ENCODE peak calls at places on chromosomes 1 and 21, in six cellular contexts. One of them, this sample, is unnamed.

GRCh38 chr1:101738475-101738874 is 258.3 kb downstream of the OLFM3 start:
- DNase-seq in GM12891: no peak
- DNase-seq in GM12878: no peak
- DNase-seq in HepG2: no peak
- DNase-seq in K562: no peak
- DNase-seq in H1: no peak
- DNase-seq in this sample: no peak

GRCh38 chr1:66237722-66238479 is 296.1 kb upstream of the SGIP1 start:
- DNase-seq in GM12891: no peak
- DNase-seq in GM12878: no peak
- DNase-seq in HepG2: no peak
- DNase-seq in K562: no peak
- DNase-seq in H1: no peak
- DNase-seq in this sample: no peak

GRCh38 chr1:203913045-203913444 is 51.6 kb downstream of the SNRPE start:
- DNase-seq in GM12891: no peak
- DNase-seq in GM12878: no peak
- DNase-seq in HepG2: no peak
- DNase-seq in K562: no peak
- DNase-seq in H1: no peak
- DNase-seq in this sample: no peak

GRCh38 chr1:52002038-52002917 is 11.8 kb upstream of the RAB3B start:
- DNase-seq in GM12891: peak
- DNase-seq in GM12878: peak
- DNase-seq in HepG2: peak
- DNase-seq in K562: peak
- DNase-seq in H1: peak
- DNase-seq in this sample: peak

GRCh38 chr1:113930499-113931161 is 1.5 kb downstream of the HIPK1 start:
- DNase-seq in GM12891: no peak
- DNase-seq in GM12878: no peak
- DNase-seq in HepG2: peak
- DNase-seq in K562: peak
- DNase-seq in H1: no peak
- DNase-seq in this sample: peak

GRCh38 chr1:5370321-5370720 is 621.9 kb downstream of the NPHP4 start:
- DNase-seq in GM12891: no peak
- DNase-seq in GM12878: no peak
- DNase-seq in HepG2: no peak
- DNase-seq in K562: no peak
- DNase-seq in H1: no peak
- DNase-seq in this sample: no peak

GRCh38 chr1:152328801-152329391 is 3.9 kb upstream of the FLG start:
- DNase-seq in GM12891: no peak
- DNase-seq in GM12878: no peak
- DNase-seq in HepG2: no peak
- DNase-seq in K562: no peak
- DNase-seq in H1: no peak
- DNase-seq in this sample: no peak

GRCh38 chr1:3021233-3021671 is at the start of gene ACTRT2:
- DNase-seq in GM12891: no peak
- DNase-seq in GM12878: no peak
- DNase-seq in HepG2: no peak
- DNase-seq in K562: no peak
- DNase-seq in H1: no peak
- DNase-seq in this sample: no peak

GRCh38 chr1:72009756-72010441 is 272.4 kb downstream of the NEGR1 start:
- DNase-seq in GM12891: no peak
- DNase-seq in GM12878: no peak
- DNase-seq in HepG2: no peak
- DNase-seq in K562: no peak
- DNase-seq in H1: no peak
- DNase-seq in this sample: no peak

GRCh38 chr1:160432371-160432786 is 32.0 kb downstream of the VANGL2 start:
- DNase-seq in GM12891: no peak
- DNase-seq in GM12878: peak
- DNase-seq in HepG2: no peak
- DNase-seq in K562: no peak
- DNase-seq in H1: no peak
- DNase-seq in this sample: no peak

GRCh38 chr1:15620155-15620545 is 2.9 kb downstream of the DDI2 start:
- DNase-seq in GM12891: no peak
- DNase-seq in GM12878: no peak
- DNase-seq in HepG2: no peak
- DNase-seq in K562: peak
- DNase-seq in H1: no peak
- DNase-seq in this sample: no peak

GRCh38 chr21:41585199-41585994 is 77.4 kb upstream of the TMPRSS2 start:
- DNase-seq in GM12891: no peak
- DNase-seq in GM12878: no peak
- DNase-seq in HepG2: no peak
- DNase-seq in K562: no peak
- DNase-seq in H1: no peak
- DNase-seq in this sample: no peak

GRCh38 chr1:147527941-147528936 is 13.1 kb upstream of the BCL9 start:
- DNase-seq in GM12891: no peak
- DNase-seq in GM12878: no peak
- DNase-seq in HepG2: no peak
- DNase-seq in K562: no peak
- DNase-seq in H1: no peak
- DNase-seq in this sample: no peak

GRCh38 chr1:180070286-180070685 is 84.4 kb upstream of the QSOX1 start:
- DNase-seq in GM12891: no peak
- DNase-seq in GM12878: no peak
- DNase-seq in HepG2: no peak
- DNase-seq in K562: no peak
- DNase-seq in H1: no peak
- DNase-seq in this sample: no peak

GRCh38 chr1:83889707-83890106 is 109.2 kb downstream of the TTLL7 start:
- DNase-seq in GM12891: no peak
- DNase-seq in GM12878: no peak
- DNase-seq in HepG2: no peak
- DNase-seq in K562: no peak
- DNase-seq in H1: no peak
- DNase-seq in this sample: no peak

GRCh38 chr1:35595684-35596083 is 22.6 kb downstream of the TFAP2E start:
- DNase-seq in GM12891: no peak
- DNase-seq in GM12878: no peak
- DNase-seq in HepG2: no peak
- DNase-seq in K562: no peak
- DNase-seq in H1: no peak
- DNase-seq in this sample: no peak

GRCh38 chr1:22826630-22827580 is 116.3 kb downstream of the EPHB2 start:
- DNase-seq in GM12891: no peak
- DNase-seq in GM12878: no peak
- DNase-seq in HepG2: no peak
- DNase-seq in K562: no peak
- DNase-seq in H1: no peak
- DNase-seq in this sample: no peak

GRCh38 chr1:903721-904270 is 19.9 kb upstream of the SAMD11 start:
- DNase-seq in GM12891: no peak
- DNase-seq in GM12878: no peak
- DNase-seq in HepG2: no peak
- DNase-seq in K562: no peak
- DNase-seq in H1: peak
- DNase-seq in this sample: peak

GRCh38 chr1:203156280-203156679 is 19.3 kb downstream of the MYBPH start:
- DNase-seq in GM12891: no peak
- DNase-seq in GM12878: no peak
- DNase-seq in HepG2: no peak
- DNase-seq in K562: no peak
- DNase-seq in H1: no peak
- DNase-seq in this sample: no peak

GRCh38 chr1:212431656-212432055 is 1.1 kb upstream of the NENF start:
- DNase-seq in GM12891: no peak
- DNase-seq in GM12878: no peak
- DNase-seq in HepG2: no peak
- DNase-seq in K562: no peak
- DNase-seq in H1: no peak
- DNase-seq in this sample: no peak

GRCh38 chr1:19644761-19645543 is 841 bp downstream of the NBL1 start:
- DNase-seq in GM12891: peak
- DNase-seq in GM12878: no peak
- DNase-seq in HepG2: no peak
- DNase-seq in K562: no peak
- DNase-seq in H1: peak
- DNase-seq in this sample: peak
- TF ChIP-seq TAF1 in GM12891: no peak
- TF ChIP-seq TAF1 in GM12878: no peak
- TF ChIP-seq TAF1 in HepG2: no peak
- TF ChIP-seq TAF1 in K562: no peak
- TF ChIP-seq TAF1 in H1: peak
- TF ChIP-seq TAF1 in this sample: no peak

GRCh38 chr1:19646366-19646765 is 2.3 kb downstream of the NBL1 start:
- DNase-seq in GM12891: peak
- DNase-seq in GM12878: no peak
- DNase-seq in HepG2: no peak
- DNase-seq in K562: no peak
- DNase-seq in H1: no peak
- DNase-seq in this sample: no peak
- TF ChIP-seq POLR2A in GM12891: no peak
- TF ChIP-seq POLR2A in GM12878: no peak
- TF ChIP-seq POLR2A in HepG2: no peak
- TF ChIP-seq POLR2A in K562: no peak
- TF ChIP-seq POLR2A in H1: no peak
- TF ChIP-seq POLR2A in this sample: no peak

GRCh38 chr21:31397515-31397926 is 53.5 kb upstream of the TIAM1 start:
- DNase-seq in GM12891: no peak
- DNase-seq in GM12878: no peak
- DNase-seq in HepG2: no peak
- DNase-seq in K562: no peak
- DNase-seq in H1: no peak
- DNase-seq in this sample: no peak
- TF ChIP-seq TAF1 in GM12891: no peak
- TF ChIP-seq TAF1 in GM12878: no peak
- TF ChIP-seq TAF1 in HepG2: no peak
- TF ChIP-seq TAF1 in K562: no peak
- TF ChIP-seq TAF1 in H1: no peak
- TF ChIP-seq TAF1 in this sample: no peak

GRCh38 chr1:89724369-89725015 is 91.6 kb downstream of the LRRC8C start:
- DNase-seq in GM12891: no peak
- DNase-seq in GM12878: peak
- DNase-seq in HepG2: no peak
- DNase-seq in K562: peak
- DNase-seq in H1: no peak
- DNase-seq in this sample: no peak
- TF ChIP-seq POLR2A in GM12891: no peak
- TF ChIP-seq POLR2A in GM12878: no peak
- TF ChIP-seq POLR2A in HepG2: no peak
- TF ChIP-seq POLR2A in K562: no peak
- TF ChIP-seq POLR2A in H1: no peak
- TF ChIP-seq POLR2A in this sample: no peak

GRCh38 chr1:38037481-38037939 is 9.1 kb downstream of the POU3F1 start:
- DNase-seq in GM12891: no peak
- DNase-seq in GM12878: no peak
- DNase-seq in HepG2: no peak
- DNase-seq in K562: peak
- DNase-seq in H1: no peak
- DNase-seq in this sample: no peak
- TF ChIP-seq TAF1 in GM12891: no peak
- TF ChIP-seq TAF1 in GM12878: no peak
- TF ChIP-seq TAF1 in HepG2: no peak
- TF ChIP-seq TAF1 in K562: no peak
- TF ChIP-seq TAF1 in H1: no peak
- TF ChIP-seq TAF1 in this sample: no peak

GRCh38 chr1:61741682-61742619 is at the start of gene PATJ:
- DNase-seq in GM12891: peak
- DNase-seq in GM12878: no peak
- DNase-seq in HepG2: peak
- DNase-seq in K562: no peak
- DNase-seq in H1: peak
- DNase-seq in this sample: peak
- TF ChIP-seq POLR2A in GM12891: no peak
- TF ChIP-seq POLR2A in GM12878: peak
- TF ChIP-seq POLR2A in HepG2: no peak
- TF ChIP-seq POLR2A in K562: no peak
- TF ChIP-seq POLR2A in H1: peak
- TF ChIP-seq POLR2A in this sample: peak

This sample was measured in GM12892.